ENCODE peak calls at places on chromosomes 2 and 18, in five cellular contexts. M is hepatocyte; W is CD14-positive monocyte; B is RWPE1; E is CD4-positive, alpha-beta T cell. K is an unnamed sample.

GRCh38 chr2:236338495-236339184 is 74.4 kb upstream of the ASB18 start:
- DNase-seq in M (peak), W (no peak), B (no peak), E (no peak), K (no peak)

GRCh38 chr2:209960676-209961630 is 41.5 kb upstream of the RPE start:
- DNase-seq in M (peak), W (no peak), B (peak), E (no peak), K (peak)

GRCh38 chr2:121722479-121722878 is 14.2 kb downstream of the NIFK start:
- DNase-seq in M (no peak), W (no peak), B (peak), E (no peak), K (no peak)

GRCh38 chr2:122144884-122145283 is 389.4 kb downstream of the TSN start:
- DNase-seq in M (no peak), W (no peak), B (no peak), E (no peak), K (no peak)

GRCh38 chr2:50066858-50067257 is 912.5 kb upstream of the FSHR start:
- DNase-seq in M (no peak), W (no peak), B (no peak), E (no peak), K (no peak)

GRCh38 chr2:227464356-227464755 is 7.6 kb upstream of the AGFG1 start:
- DNase-seq in M (no peak), W (no peak), B (no peak), E (no peak), K (no peak)

GRCh38 chr18:23632615-23633014 is 30.1 kb downstream of the ANKRD29 start:
- DNase-seq in M (no peak), W (no peak), B (no peak), E (no peak), K (no peak)

GRCh38 chr2:176110975-176111663 is 4.0 kb downstream of the HOXD11 start:
- DNase-seq in M (peak), W (no peak), B (no peak), E (no peak), K (no peak)

GRCh38 chr2:464562-465309 is 176.8 kb upstream of the ALKAL2 start:
- DNase-seq in M (no peak), W (no peak), B (no peak), E (no peak), K (no peak)

GRCh38 chr2:150272404-150272803 is 215.1 kb downstream of the RND3 start:
- DNase-seq in M (no peak), W (no peak), B (no peak), E (no peak), K (no peak)

GRCh38 chr2:183204397-183204796 is 80.2 kb downstream of the NUP35 start:
- DNase-seq in M (no peak), W (no peak), B (no peak), E (no peak), K (no peak)

GRCh38 chr2:179447839-179448447 is 183.3 kb upstream of the SESTD1 start:
- DNase-seq in M (no peak), W (no peak), B (no peak), E (no peak), K (no peak)

GRCh38 chr18:9965711-9966624 is 52.2 kb downstream of the VAPA start:
- DNase-seq in M (no peak), W (no peak), B (no peak), E (no peak), K (no peak)

GRCh38 chr2:71672011-71672639 is 218.8 kb downstream of the DYSF start:
- DNase-seq in M (no peak), W (peak), B (no peak), E (no peak), K (peak)
- TF ChIP-seq CTCF in M (peak), W (no peak), B (no peak), E (no peak), K (peak)

GRCh38 chr2:113050921-113051895 is 1.5 kb downstream of the IL36B start:
- DNase-seq in M (peak), W (no peak), B (no peak), E (no peak), K (no peak)
- TF ChIP-seq CTCF in M (no peak), W (no peak), B (no peak), E (no peak), K (no peak)

GRCh38 chr2:202317080-202317859 is 51.7 kb downstream of the NOP58 start:
- DNase-seq in M (peak), W (no peak), B (peak), E (no peak), K (no peak)
- TF ChIP-seq CTCF in M (no peak), W (no peak), B (no peak), E (no peak), K (no peak)

DNA sequence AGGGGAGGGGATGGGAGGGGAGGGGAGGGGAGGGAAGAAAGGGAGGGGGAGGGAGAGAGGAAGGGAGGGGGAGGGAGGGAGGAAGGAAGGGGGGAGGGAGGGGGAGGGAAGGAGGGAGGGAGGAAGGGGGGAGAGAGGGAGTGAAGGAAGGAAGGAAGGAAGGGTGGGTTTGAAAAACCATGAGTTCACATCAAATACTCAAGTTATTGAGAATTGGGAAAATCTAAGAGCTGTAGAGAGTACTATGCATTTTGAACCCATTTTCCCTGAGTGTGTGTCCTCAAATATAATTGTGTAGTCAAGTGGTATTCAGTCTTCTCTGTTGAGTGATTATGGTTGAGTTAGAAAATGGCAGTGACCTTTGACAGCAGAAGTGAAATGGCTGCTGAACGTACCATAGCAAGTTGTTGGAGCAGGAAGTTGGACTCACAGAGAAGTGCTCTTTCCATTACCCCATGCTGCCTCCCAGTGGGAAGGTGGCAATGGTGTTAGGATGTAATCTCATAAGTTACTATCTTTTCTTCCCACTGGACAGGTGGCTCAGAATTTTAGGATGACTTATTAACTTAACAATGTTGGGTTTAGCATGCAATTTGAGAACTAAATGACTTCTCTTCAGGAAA is 214.6 kb downstream of the SETBP1 start:
- DNase-seq in M (peak), W (no peak), B (peak), E (no peak), K (no peak)
- TF ChIP-seq CTCF in M (peak), W (no peak), B (peak), E (no peak), K (peak)